ENCODE peak calls at places on chromosome 1, in eight cellular contexts. Y is OCI-LY7, R is kidney, O is colonic mucosa, B is psoas muscle, J is hepatocyte, S is K562, F is RWPE2. Z is an unnamed sample. For H3K4me1, the result is how much of the 10 kb centered on the place peaks cover.

GRCh38 chr1:155321577-155322497 is 1.1 kb downstream of the RUSC1 start:
- DNase-seq in Y (no peak), R (no peak), O (peak), B (no peak), J (peak), S (no peak), F (no peak), Z (no peak)

GRCh38 chr1:70504176-70504820 is 93.2 kb downstream of the CTH start:
- DNase-seq in Y (no peak), R (no peak), O (peak), B (no peak), J (peak), S (peak), F (no peak), Z (peak)

GRCh38 chr1:98027044-98027443 is 106.2 kb upstream of the DPYD start:
- DNase-seq in Y (no peak), R (no peak), O (no peak), B (no peak), J (no peak), S (no peak), F (no peak), Z (no peak)

GRCh38 chr1:10823000-10823401 is 26.6 kb upstream of the CASZ1 start:
- DNase-seq in Y (no peak), R (no peak), O (no peak), B (peak), J (no peak), S (no peak), F (no peak), Z (peak)

GRCh38 chr1:160954158-160955104 is at the start of gene ITLN2:
- DNase-seq in Y (peak), R (no peak), O (peak), B (no peak), J (peak), S (peak), F (no peak), Z (peak)

GRCh38 chr1:44359234-44359937 is 4.3 kb upstream of the ERI3 start:
- DNase-seq in Y (no peak), R (no peak), O (no peak), B (no peak), J (no peak), S (no peak), F (no peak), Z (no peak)

GRCh38 chr1:107394301-107394700 is 253.5 kb downstream of the NTNG1 start:
- DNase-seq in Y (no peak), R (no peak), O (no peak), B (no peak), J (no peak), S (no peak), F (no peak), Z (no peak)

GRCh38 chr1:209387271-209387968 is 196.1 kb upstream of the CAMK1G start:
- DNase-seq in Y (no peak), R (no peak), O (no peak), B (no peak), J (no peak), S (no peak), F (peak), Z (no peak)

GRCh38 chr1:113153116-113153803 is 80.3 kb downstream of the LRIG2 start:
- DNase-seq in Y (no peak), R (no peak), O (peak), B (no peak), J (peak), S (no peak), F (no peak), Z (peak)

GRCh38 chr1:116769561-116769977 is 15.3 kb downstream of the CD2 start:
- DNase-seq in Y (peak), R (no peak), O (no peak), B (no peak), J (no peak), S (no peak), F (no peak), Z (peak)

GRCh38 chr1:145868232-145868631 is 9.4 kb upstream of the PIAS3 start:
- DNase-seq in Y (no peak), R (no peak), O (no peak), B (no peak), J (no peak), S (no peak), F (no peak), Z (no peak)

GRCh38 chr1:87120779-87121178 is 206.3 kb downstream of the HS2ST1 start:
- DNase-seq in Y (peak), R (no peak), O (no peak), B (no peak), J (no peak), S (peak), F (no peak), Z (no peak)

GRCh38 chr1:16162163-16162822 is 6.4 kb upstream of the EPHA2 start:
- DNase-seq in Y (no peak), R (peak), O (peak), B (no peak), J (peak), S (peak), F (no peak), Z (peak)

GRCh38 chr1:46246548-46247432 is 773 bp upstream of the RAD54L start:
- DNase-seq in Y (peak), R (peak), O (peak), B (peak), J (peak), S (peak), F (peak), Z (no peak)

GRCh38 chr1:5415621-5416020 is 576.6 kb downstream of the NPHP4 start:
- DNase-seq in Y (no peak), R (no peak), O (no peak), B (no peak), J (no peak), S (no peak), F (no peak), Z (no peak)
- H3K4me3 ChIP-seq in Y (no peak), R (no peak), O (no peak), B (no peak), J (no peak), S (no peak), F (no peak), Z (no peak)

GRCh38 chr1:7101187-7101586 is 315.9 kb downstream of the CAMTA1 start:
- DNase-seq in Y (no peak), R (no peak), O (no peak), B (no peak), J (no peak), S (no peak), F (no peak), Z (no peak)

GRCh38 chr1:7098641-7099040 is 313.4 kb downstream of the CAMTA1 start:
- DNase-seq in Y (no peak), R (no peak), O (no peak), B (no peak), J (no peak), S (no peak), F (no peak), Z (no peak)

GRCh38 chr1:7097938-7098592 is 312.8 kb downstream of the CAMTA1 start:
- DNase-seq in Y (no peak), R (no peak), O (no peak), B (no peak), J (no peak), S (no peak), F (no peak), Z (peak)

GRCh38 chr1:7103322-7104052 is 318.2 kb downstream of the CAMTA1 start:
- DNase-seq in Y (no peak), R (no peak), O (no peak), B (no peak), J (no peak), S (no peak), F (no peak), Z (no peak)

DNA sequence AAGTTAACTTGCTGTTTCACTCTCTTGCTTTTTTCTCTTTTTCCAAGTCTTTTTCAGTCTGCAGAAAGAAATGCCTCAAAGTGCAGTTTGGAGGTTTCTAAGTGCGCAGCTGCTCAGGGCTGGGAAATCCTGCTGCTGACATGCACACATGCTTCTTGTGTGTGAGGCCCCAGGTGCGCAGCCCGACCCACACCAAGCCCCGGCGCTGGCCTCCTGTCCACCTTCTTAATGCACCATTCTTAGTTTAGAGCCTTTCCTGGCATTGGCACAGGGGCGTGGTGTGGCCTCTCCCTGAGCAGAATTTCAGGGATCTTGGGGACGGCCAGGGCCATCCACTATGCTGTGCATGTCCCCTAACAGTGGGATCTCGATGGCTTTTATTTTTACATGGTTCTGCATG is 315.2 kb downstream of the CAMTA1 start:
- DNase-seq in Y (no peak), R (no peak), O (no peak), B (no peak), J (no peak), S (no peak), F (no peak), Z (no peak)
- H3K4me1 ChIP-seq in Y (under half), R (under half), O (under half), B (under half), J (under half), S (under half), F (under half), Z (under half)

GRCh38 chr1:84174051-84174556 is 30.0 kb downstream of the PRKACB start:
- DNase-seq in Y (no peak), R (no peak), O (no peak), B (no peak), J (peak), S (no peak), F (no peak), Z (peak)
- H3K27ac ChIP-seq in Y (no peak), R (no peak), O (no peak), B (no peak), J (peak), S (no peak), F (peak), Z (no peak)

GRCh38 chr1:203536981-203537455 is 43.1 kb downstream of the OPTC start:
- DNase-seq in Y (no peak), R (no peak), O (no peak), B (no peak), J (peak), S (no peak), F (no peak), Z (peak)
- H3K4me3 ChIP-seq in Y (no peak), R (no peak), O (no peak), B (no peak), J (no peak), S (no peak), F (no peak), Z (no peak)

DNA sequence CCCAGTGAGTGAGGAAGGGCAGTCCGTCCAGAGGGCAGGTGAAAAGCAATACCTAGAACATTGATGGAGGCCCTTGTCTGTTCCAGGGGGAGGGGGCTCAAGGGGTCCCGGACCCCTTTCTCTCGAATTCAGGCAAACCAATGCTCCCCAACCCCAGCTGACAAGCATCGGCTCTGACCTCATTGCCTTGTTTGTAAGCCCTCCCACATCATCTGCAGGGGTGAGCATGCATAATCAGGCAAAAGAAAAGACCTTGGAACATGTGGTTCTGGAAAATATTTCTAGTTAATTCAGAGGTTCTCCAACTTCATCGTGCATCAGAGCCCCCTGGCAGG is 231.3 kb downstream of the TOMM20 start:
- DNase-seq in Y (no peak), R (no peak), O (no peak), B (no peak), J (no peak), S (no peak), F (no peak), Z (no peak)
- H3K4me1 ChIP-seq in Y (under half), R (under half), O (under half), B (under half), J (under half), S (under half), F (under half), Z (under half)

DNA sequence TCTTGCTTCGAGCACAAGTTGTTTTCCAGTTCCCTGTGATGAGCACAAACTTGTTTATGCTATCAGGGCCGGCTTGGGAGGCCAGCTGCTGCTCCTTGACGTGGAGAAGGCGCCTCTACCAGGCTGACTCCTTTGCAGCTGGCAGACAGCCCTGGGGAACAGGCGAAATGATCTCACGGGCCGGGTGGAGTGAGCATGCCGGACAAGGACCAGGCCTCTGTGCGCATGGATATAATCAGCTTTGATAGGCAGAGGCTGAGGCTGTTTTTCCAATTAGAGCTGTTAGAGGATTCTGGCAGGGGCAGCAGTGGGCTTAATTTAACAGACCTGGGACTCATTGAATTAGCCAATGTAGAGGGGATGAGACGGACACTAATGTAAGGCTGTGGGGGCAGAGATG is 38.9 kb downstream of the FAM163A start:
- DNase-seq in Y (no peak), R (no peak), O (peak), B (peak), J (peak), S (no peak), F (no peak), Z (peak)
- H3K27ac ChIP-seq in Y (no peak), R (no peak), O (no peak), B (no peak), J (no peak), S (no peak), F (no peak), Z (no peak)

GRCh38 chr1:171873664-171874063 is 32.4 kb downstream of the DNM3 start:
- DNase-seq in Y (no peak), R (no peak), O (no peak), B (no peak), J (no peak), S (no peak), F (no peak), Z (no peak)

GRCh38 chr1:171872430-171872829 is 31.1 kb downstream of the DNM3 start:
- DNase-seq in Y (no peak), R (no peak), O (no peak), B (no peak), J (no peak), S (no peak), F (no peak), Z (no peak)

GRCh38 chr1:171868217-171868616 is 26.9 kb downstream of the DNM3 start:
- DNase-seq in Y (no peak), R (no peak), O (no peak), B (no peak), J (no peak), S (no peak), F (no peak), Z (no peak)

GRCh38 chr1:171869097-171869496 is 27.8 kb downstream of the DNM3 start:
- DNase-seq in Y (no peak), R (no peak), O (no peak), B (no peak), J (no peak), S (no peak), F (no peak), Z (no peak)

GRCh38 chr1:171871848-171872247 is 30.6 kb downstream of the DNM3 start:
- DNase-seq in Y (no peak), R (no peak), O (no peak), B (no peak), J (no peak), S (no peak), F (no peak), Z (no peak)
- H3K4me3 ChIP-seq in Y (no peak), R (no peak), O (no peak), B (no peak), J (no peak), S (no peak), F (no peak), Z (no peak)